ENCODE peak calls at places on chromosomes 2 and 18, in seven cellular contexts. M is lung, Q is A549, W is fibroblast of mammary gland, N is cardiac muscle cell, L is body of pancreas, V is neural progenitor cell. U is an unnamed sample.
A peak's percentile ranks its signal among the peaks of the same experiment; 100 is the strongest.

GRCh38 chr2:37168217-37168981 is 11.6 kb upstream of the EIF2AK2 start:
- DNase-seq in V (peak; percentile 56), N (peak; percentile 50), W (peak; percentile 56), M (no peak), L (peak; percentile 24), Q (peak; percentile 78), U (peak; percentile 80)

GRCh38 chr2:181430406-181431199 is 26.6 kb upstream of the ITGA4 start:
- DNase-seq in M (no peak), V (no peak), L (no peak), W (peak; percentile 45), Q (no peak), N (no peak), U (peak; percentile 14)

GRCh38 chr2:68726608-68727367 is 7.8 kb upstream of the ARHGAP25 start:
- DNase-seq in N (no peak), L (peak; percentile 27), V (no peak), M (no peak), Q (no peak), W (no peak), U (no peak)

GRCh38 chr2:112684415-112684775 is 36.4 kb upstream of the NT5DC4 start:
- DNase-seq in L (no peak), N (no peak), W (no peak), V (no peak), M (no peak), Q (no peak), U (no peak)

GRCh38 chr2:144943986-144944385 is 424.1 kb upstream of the ZEB2 start:
- DNase-seq in M (no peak), W (peak; percentile 70), L (no peak), Q (no peak), V (no peak), N (no peak), U (peak; percentile 78)

GRCh38 chr2:83067947-83068346 is 1391.1 kb downstream of the SUCLG1 start:
- DNase-seq in L (no peak), M (no peak), V (no peak), W (no peak), Q (no peak), N (no peak), U (no peak)

GRCh38 chr18:61047794-61048193 is 285.4 kb upstream of the CDH20 start:
- DNase-seq in M (no peak), Q (no peak), W (no peak), V (no peak), N (no peak), L (no peak), U (no peak)

GRCh38 chr2:158610059-158610458 is 153.3 kb downstream of the PKP4 start:
- DNase-seq in N (no peak), M (no peak), L (no peak), V (no peak), W (no peak), Q (no peak), U (peak; percentile 43)

GRCh38 chr18:57844319-57844718 is 41.2 kb upstream of the ATP8B1 start:
- DNase-seq in W (no peak), Q (no peak), L (no peak), N (no peak), V (no peak), M (no peak), U (no peak)

GRCh38 chr2:48508461-48509124 is 21.4 kb upstream of the STON1 start:
- DNase-seq in N (peak; percentile 38), M (no peak), L (no peak), V (peak; percentile 66), W (peak; percentile 63), Q (no peak), U (peak; percentile 80)

GRCh38 chr2:29388071-29388470 is 272.9 kb downstream of the CLIP4 start:
- DNase-seq in L (no peak), W (no peak), M (no peak), N (no peak), Q (no peak), V (no peak), U (no peak)

DNA sequence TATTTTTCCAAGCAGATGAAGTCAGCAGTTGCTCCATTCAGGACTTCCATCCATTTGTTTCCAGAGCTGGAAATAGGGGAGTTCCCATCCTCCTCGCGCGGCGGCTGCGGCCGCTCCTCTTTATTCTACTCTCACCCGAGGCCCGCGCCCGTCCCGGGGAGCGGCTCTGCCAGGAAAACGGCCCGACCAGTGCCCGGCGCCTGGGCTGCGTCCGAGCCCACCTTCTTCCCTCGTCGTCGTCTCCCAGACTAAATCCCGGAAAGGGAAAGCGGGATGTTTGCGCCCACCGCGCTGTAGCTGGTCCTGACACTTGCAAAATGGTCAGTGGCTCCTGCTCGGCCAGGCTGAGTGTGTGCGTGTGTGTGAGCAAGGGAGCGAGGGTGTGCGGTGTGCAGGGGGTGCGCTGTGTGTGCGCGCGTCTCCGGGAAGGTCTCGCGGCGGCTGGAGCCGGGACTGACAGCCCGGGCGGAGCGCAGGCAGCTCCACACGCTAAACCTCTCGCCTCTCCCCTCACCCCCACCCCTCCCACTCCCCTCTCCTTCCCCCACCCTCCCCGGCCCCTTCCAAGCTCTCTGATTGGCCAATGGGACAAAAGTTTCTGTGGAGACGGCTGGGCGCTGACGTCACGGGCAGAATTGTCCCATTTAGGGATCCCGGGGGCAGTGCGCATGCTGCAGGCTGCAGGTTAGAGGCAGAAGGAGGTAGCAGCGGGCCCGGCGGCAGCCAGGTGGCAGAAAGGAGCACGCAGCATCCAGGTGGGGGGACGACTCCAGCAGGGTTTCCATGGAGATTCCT is at the start of gene NOL4:
- DNase-seq in N (peak; percentile 95), V (peak; percentile 99), L (peak; percentile 61), M (peak; percentile 48), W (no peak), Q (no peak), U (peak; percentile 2)
- TF ChIP-seq CTCF in N (no peak), V (peak; percentile 72), L (peak; percentile 20), M (no peak), W (no peak), Q (no peak), U (peak; percentile 14)

GRCh38 chr2:176120369-176121307 is 1.9 kb upstream of the HOXD9 start:
- DNase-seq in M (no peak), N (no peak), V (no peak), Q (no peak), L (no peak), W (no peak), U (no peak)

GRCh38 chr2:176122633-176123482 is at the start of gene HOXD9:
- DNase-seq in V (peak; percentile 67), N (no peak), Q (no peak), L (no peak), W (peak; percentile 80), M (no peak), U (no peak)

GRCh38 chr2:176123483-176123843 is 944 bp downstream of the HOXD9 start:
- DNase-seq in L (no peak), W (no peak), Q (no peak), V (no peak), M (no peak), N (no peak), U (no peak)

GRCh38 chr2:176122266-176122632 is 270 bp upstream of the HOXD9 start:
- DNase-seq in N (no peak), Q (no peak), V (peak; percentile 65), W (no peak), L (no peak), M (no peak), U (no peak)

DNA sequence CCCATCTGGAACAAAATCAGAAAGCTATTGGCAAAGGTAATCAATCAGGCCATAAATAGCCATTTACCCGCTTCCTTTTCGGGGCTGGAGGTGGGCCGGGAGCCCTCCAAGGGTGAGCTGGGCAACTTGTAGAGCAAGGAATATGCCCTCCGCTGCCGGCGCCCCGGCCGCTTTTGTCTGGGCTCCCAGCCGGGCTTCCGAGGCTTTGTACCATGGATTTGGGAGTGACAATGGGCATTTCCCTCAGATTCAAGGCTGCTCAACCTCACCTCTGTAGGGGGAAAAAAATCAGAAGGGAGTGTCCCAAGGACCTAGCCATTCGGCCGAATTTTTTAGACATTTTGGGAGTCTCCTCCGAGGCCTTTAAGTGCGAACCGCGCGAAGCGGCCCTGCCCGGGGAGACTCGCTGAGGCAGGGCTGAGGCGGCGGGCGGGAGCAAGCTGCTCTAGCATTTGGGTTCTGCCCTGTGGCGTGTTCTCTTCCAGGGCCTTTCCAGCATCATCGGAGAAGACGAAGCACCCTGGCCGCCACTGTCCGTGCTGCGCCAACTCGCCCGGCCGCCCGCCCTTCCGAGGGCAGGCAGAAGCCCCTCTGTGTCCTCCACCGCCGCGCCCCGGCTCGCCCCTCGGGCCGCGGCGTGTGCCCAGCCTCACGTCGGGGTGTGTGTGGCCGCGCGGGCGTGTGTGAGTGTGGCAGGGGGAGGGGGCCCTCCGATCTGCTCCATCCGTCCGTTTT is 975 bp upstream of the HOXD9 start:
- DNase-seq in W (no peak), M (no peak), V (no peak), L (no peak), N (no peak), Q (no peak), U (no peak)
- H3K4me3 ChIP-seq in W (peak overlapping the region; percentile 61), M (no peak overlapping the region), V (no peak overlapping the region), L (no peak overlapping the region), N (no peak overlapping the region), Q (no peak overlapping the region), U (no peak overlapping the region)

DNA sequence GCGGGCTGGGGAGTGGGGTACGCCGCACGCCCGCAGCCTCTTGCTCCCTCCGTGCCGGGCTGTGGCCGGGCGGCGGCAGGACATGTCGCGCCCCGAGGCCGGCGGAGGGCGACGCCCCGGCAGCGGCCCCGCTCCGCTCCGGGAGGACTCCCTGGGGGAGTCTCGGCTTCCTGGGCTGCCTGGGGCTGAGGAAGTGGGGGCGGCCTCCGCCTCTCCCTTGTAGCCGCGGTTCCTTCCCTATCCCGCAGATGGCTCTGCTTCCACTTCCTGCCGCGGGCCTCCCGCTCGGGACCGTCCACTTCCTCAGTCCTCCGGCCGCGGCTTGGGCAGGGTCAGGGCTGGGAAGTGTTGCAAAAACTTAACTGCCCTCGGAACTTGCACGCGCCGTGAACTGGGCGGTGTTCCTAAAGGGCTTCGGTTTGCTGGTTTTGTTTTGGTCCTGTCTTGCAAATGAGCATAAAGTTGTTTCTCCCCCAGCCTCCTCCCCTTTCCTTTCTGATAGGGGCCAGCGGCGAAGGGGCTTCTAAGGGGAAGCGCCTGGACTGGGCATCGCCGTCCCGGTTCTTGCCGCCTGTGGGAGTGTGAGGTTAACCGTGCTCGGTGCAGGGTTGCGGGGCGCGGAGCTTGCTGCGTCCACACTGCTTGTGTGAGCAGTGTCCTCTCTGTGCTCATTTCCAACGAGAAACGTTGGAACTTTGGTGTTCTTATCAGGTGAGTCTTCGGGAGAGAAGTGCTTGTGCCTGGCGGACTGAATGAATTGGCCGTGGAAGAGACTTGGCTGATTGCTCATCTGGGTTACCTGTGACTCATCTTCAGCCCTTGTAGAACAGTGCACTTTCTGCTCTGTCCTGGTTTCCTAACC is 600 bp downstream of the RALB start:
- DNase-seq in V (peak; percentile 86), M (peak; percentile 89), W (peak; percentile 83), L (peak; percentile 77), N (peak; percentile 76), Q (peak; percentile 64), U (peak; percentile 78)
- TF ChIP-seq CTCF in V (peak; percentile 40), M (peak; percentile 0), W (peak; percentile 29), L (peak; percentile 26), N (peak; percentile 46), Q (peak; percentile 44), U (peak; percentile 63)

DNA sequence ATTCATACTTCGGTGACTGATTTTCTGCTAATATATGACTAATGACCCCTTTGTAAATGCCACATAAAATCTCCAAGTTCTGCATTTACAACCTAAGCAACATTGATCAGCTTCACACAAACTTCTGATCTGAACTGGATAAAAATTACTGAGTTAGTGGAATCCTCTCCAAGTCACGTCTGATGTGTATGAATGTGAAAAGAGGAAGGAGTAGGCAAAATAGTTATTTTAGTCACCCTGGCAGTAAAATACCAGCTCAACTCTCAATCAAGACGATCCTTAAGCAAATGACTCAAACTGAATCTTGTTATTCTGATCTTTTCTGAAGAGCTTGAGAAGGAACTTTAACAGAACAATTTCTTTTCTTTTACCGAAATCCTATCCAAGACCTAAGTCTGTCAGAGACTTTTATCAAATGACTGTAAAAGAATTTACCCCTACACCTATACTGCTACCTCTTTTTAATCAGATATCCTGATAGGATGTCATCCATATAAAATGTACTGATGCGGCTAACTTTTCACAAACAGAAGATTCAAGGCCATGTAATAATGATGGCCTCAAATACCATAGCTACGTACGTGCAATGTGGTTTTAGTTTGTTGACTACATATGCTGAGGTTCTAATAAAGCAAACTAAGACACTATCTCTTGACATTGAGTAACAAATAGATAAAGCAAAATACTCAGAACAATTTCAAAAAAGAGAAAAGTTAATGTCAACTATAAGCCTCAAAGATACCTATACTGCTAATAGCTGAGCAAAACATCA is 23.7 kb downstream of the CUL3 start:
- DNase-seq in N (no peak), L (no peak), W (no peak), M (no peak), Q (no peak), V (no peak), U (peak; percentile 33)
- H3K4me3 ChIP-seq in N (no peak overlapping the region), L (no peak overlapping the region), W (no peak overlapping the region), M (no peak overlapping the region), Q (no peak overlapping the region), V (no peak overlapping the region), U (no peak overlapping the region)